ENCODE peak calls at places on chromosomes 11 and 22, in five cellular contexts. K, U, F, H and C are unnamed samples. For H3K4me1, the result is how much of the 10 kb centered on the place peaks cover.

GRCh38 chr22:26325641-26326040 is 103.4 kb upstream of the ASPHD2 start:
- DNase-seq in K (no peak), U (no peak), F (peak), H (no peak), C (no peak)

GRCh38 chr11:113487622-113488021 is 12.4 kb upstream of the DRD2 start:
- DNase-seq in K (no peak), U (no peak), F (no peak), H (no peak), C (no peak)

GRCh38 chr11:59197990-59198389 is 14.7 kb downstream of the MPEG1 start:
- DNase-seq in K (peak), U (peak), F (peak), H (no peak), C (no peak)

GRCh38 chr11:31340903-31341572 is 28.5 kb downstream of the DCDC1 start:
- DNase-seq in K (no peak), U (peak), F (peak), H (peak), C (no peak)

GRCh38 chr11:120376547-120377182 is 40.5 kb downstream of the ARHGEF12 start:
- DNase-seq in K (no peak), U (no peak), F (no peak), H (no peak), C (no peak)

GRCh38 chr22:32810241-32811133 is 9.0 kb downstream of the TIMP3 start:
- DNase-seq in K (no peak), U (peak), F (peak), H (no peak), C (no peak)

GRCh38 chr11:100584201-100584600 is 102.9 kb upstream of the ARHGAP42 start:
- DNase-seq in K (no peak), U (no peak), F (no peak), H (no peak), C (no peak)

GRCh38 chr11:110948112-110948511 is 235.9 kb upstream of the ARHGAP20 start:
- DNase-seq in K (no peak), U (peak), F (peak), H (no peak), C (no peak)

GRCh38 chr22:35301370-35301874 is 1.7 kb downstream of the TOM1 start:
- DNase-seq in K (peak), U (peak), F (peak), H (no peak), C (no peak)

GRCh38 chr11:61827573-61828378 is at the start of gene FADS2:
- DNase-seq in K (peak), U (peak), F (peak), H (peak), C (peak)

GRCh38 chr11:995752-996420 is 40.6 kb downstream of the MUC6 start:
- DNase-seq in K (no peak), U (no peak), F (peak), H (no peak), C (no peak)

GRCh38 chr11:84714316-84714780 is 912.8 kb downstream of the DLG2 start:
- DNase-seq in K (peak), U (peak), F (peak), H (peak), C (peak)

GRCh38 chr11:115112779-115113178 is 391.4 kb downstream of the CADM1 start:
- DNase-seq in K (no peak), U (no peak), F (no peak), H (no peak), C (no peak)

GRCh38 chr22:35638408-35638807 is 9.8 kb upstream of the APOL6 start:
- DNase-seq in K (peak), U (peak), F (peak), H (no peak), C (no peak)

GRCh38 chr22:28297504-28297903 is 378.4 kb upstream of the PITPNB start:
- DNase-seq in K (no peak), U (peak), F (no peak), H (no peak), C (no peak)

GRCh38 chr11:72123117-72123653 is 10.7 kb upstream of the ANAPC15 start:
- DNase-seq in K (no peak), U (no peak), F (no peak), H (no peak), C (no peak)

GRCh38 chr11:103944251-103944944 is 92.0 kb upstream of the DDI1 start:
- DNase-seq in K (no peak), U (no peak), F (no peak), H (no peak), C (no peak)

DNA sequence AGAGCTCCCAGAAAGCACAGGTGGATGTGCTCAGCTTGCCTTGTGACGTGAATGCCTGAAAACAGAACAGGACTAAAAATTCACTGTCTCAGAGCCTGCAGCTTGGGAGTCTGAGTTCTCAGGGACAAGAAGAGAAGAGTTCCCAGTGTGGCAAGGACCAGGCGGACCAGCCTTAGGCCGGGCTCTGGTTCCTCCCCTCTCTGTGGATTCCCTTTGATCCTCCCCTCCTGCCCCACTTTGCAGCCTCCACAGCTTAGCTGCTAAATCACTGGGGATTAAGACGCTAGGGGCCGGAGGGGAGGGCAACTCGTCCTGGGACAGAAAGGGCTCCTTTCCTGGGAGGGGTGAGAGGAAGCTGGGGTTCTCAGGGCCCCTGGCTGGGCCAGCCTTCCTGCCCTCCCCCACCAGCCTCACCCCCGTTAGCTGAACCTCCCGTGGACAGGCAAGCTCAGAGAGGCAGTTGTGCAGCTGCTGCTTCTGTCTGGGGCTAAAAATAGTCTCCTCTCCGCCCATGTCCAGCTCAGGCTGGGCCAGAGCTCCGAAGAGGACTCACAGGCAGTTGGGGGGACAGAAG is 29.9 kb upstream of the JAM3 start:
- DNase-seq in K (no peak), U (peak), F (no peak), H (no peak), C (no peak)
- H3K4me3 ChIP-seq in K (no peak), U (no peak), F (no peak), H (no peak), C (no peak)

DNA sequence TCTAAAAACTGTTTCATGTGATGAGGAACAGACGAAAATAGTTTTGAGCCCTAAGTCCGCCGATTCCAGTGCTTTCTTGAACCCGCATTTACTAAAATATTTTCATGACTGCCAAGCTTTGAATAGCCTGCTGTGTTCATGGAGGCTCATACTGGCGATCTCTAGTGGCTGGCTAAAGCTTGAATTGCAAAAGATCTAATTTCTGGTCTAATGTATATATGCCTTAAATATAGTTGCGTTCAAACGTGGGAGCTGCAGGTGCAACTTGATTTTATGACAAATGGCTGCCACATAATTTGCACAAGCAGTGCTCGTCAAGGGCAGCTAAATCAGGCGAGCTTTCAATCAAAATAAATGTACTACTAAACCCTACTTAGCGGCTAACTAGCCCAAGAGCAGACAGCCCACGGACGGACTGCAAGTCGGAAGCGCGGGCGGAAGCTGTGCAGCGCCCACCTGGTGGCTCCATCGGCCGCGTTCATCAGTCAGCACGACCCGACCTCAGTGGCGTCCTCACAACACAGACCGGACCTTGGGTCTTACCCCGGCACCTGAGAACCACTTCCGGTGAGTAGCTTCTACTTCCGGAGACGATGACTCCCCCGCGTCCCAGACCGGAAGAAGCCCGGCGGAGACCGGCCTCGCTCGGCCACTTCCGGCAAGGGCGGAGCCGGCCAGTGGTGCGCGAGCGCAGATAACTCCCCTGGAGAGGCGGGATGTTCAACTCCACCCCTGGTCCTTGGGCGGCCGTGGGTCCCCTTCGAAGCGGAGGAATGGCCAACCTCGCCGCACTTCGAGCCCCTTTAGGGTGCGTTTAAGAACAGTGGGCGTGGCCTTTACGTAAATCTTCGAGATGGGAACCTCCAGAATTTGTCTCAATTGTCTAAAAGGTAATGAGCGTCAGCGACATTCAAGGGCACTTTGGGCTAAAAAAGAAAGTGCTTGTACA is 6.1 kb downstream of the RPL27A start:
- DNase-seq in K (peak), U (peak), F (peak), H (peak), C (peak)
- H3K4me1 ChIP-seq in K (under half), U (under half), F (under half), H (under half), C (under half)

DNA sequence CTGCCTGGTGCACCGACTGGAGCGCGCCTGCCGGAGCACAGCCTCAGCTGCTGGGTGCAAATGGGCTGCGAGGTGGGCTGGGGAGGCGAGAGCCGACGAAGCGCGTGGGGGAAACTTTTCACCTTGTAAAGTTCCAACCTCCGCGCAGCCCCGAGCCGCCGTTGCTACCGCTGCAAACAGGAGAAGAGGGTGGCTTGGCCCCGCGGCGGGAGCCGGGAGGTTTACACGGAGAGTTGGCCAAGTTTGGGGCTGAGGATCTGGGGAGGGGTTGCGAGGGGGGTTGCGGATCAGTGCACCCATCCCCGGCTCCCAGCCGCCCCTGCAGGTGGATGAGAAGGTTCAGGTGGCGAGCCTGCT is 566 bp downstream of the FAT3 start:
- DNase-seq in K (no peak), U (no peak), F (no peak), H (no peak), C (no peak)
- H3K4me3 ChIP-seq in K (peak), U (peak), F (peak), H (peak), C (peak)

GRCh38 chr11:46445887-46446286 is 54.3 kb upstream of the CHRM4 start:
- DNase-seq in K (no peak), U (no peak), F (no peak), H (no peak), C (no peak)
- H3K4me1 ChIP-seq in K (under half), U (under half), F (under half), H (under half), C (under half)